ENCODE peak calls at places on chromosomes 11 and 22, in nine cellular contexts. One of them, this sample, is unnamed.

GRCh38 chr11:74449369-74449931 is 17.9 kb downstream of the KCNE3 start:
- DNase-seq in kidney: no peak
- DNase-seq in H7: peak; percentile 55
- DNase-seq in HFF-Myc: peak; percentile 77
- DNase-seq in cardiac muscle cell: peak; percentile 89
- DNase-seq in A673: peak; percentile 96
- DNase-seq in heart right ventricle: no peak
- DNase-seq in GM12864: peak; percentile 36
- DNase-seq in AG09309: peak; percentile 58
- DNase-seq in this sample: peak; percentile 68

GRCh38 chr11:74443071-74443864 is 24.1 kb downstream of the KCNE3 start:
- DNase-seq in kidney: no peak
- DNase-seq in H7: no peak
- DNase-seq in GM12864: no peak
- DNase-seq in A673: peak; percentile 61
- DNase-seq in heart right ventricle: no peak
- DNase-seq in cardiac muscle cell: peak; percentile 21
- DNase-seq in HFF-Myc: no peak
- DNase-seq in AG09309: no peak
- DNase-seq in this sample: no peak

GRCh38 chr22:17230239-17230638 is 11.0 kb upstream of the ADA2 start:
- DNase-seq in GM12864: no peak
- DNase-seq in AG09309: no peak
- DNase-seq in H7: no peak
- DNase-seq in heart right ventricle: no peak
- DNase-seq in HFF-Myc: no peak
- DNase-seq in cardiac muscle cell: no peak
- DNase-seq in A673: no peak
- DNase-seq in kidney: peak; percentile 24
- DNase-seq in this sample: no peak

GRCh38 chr11:8732276-8732675 is 49.7 kb downstream of the RPL27A start:
- DNase-seq in GM12864: peak; percentile 26
- DNase-seq in heart right ventricle: no peak
- DNase-seq in H7: no peak
- DNase-seq in cardiac muscle cell: no peak
- DNase-seq in AG09309: no peak
- DNase-seq in kidney: no peak
- DNase-seq in HFF-Myc: no peak
- DNase-seq in A673: no peak
- DNase-seq in this sample: peak; percentile 74

GRCh38 chr11:112196519-112197087 is 21.3 kb downstream of the BCO2 start:
- DNase-seq in H7: no peak
- DNase-seq in cardiac muscle cell: no peak
- DNase-seq in heart right ventricle: no peak
- DNase-seq in kidney: no peak
- DNase-seq in GM12864: no peak
- DNase-seq in A673: peak; percentile 11
- DNase-seq in HFF-Myc: no peak
- DNase-seq in AG09309: no peak
- DNase-seq in this sample: no peak

GRCh38 chr11:128503231-128503991 is 83.9 kb downstream of the ETS1 start:
- DNase-seq in heart right ventricle: no peak
- DNase-seq in kidney: no peak
- DNase-seq in HFF-Myc: peak; percentile 99
- DNase-seq in GM12864: no peak
- DNase-seq in A673: peak; percentile 32
- DNase-seq in AG09309: peak; percentile 88
- DNase-seq in cardiac muscle cell: no peak
- DNase-seq in H7: no peak
- DNase-seq in this sample: no peak

GRCh38 chr22:40746428-40747220 is 67.3 kb downstream of the MCHR1 start:
- DNase-seq in GM12864: no peak
- DNase-seq in AG09309: no peak
- DNase-seq in A673: no peak
- DNase-seq in cardiac muscle cell: no peak
- DNase-seq in H7: no peak
- DNase-seq in heart right ventricle: no peak
- DNase-seq in kidney: no peak
- DNase-seq in HFF-Myc: no peak
- DNase-seq in this sample: no peak

GRCh38 chr11:131661137-131661536 is 290.7 kb downstream of the NTM start:
- DNase-seq in H7: no peak
- DNase-seq in kidney: no peak
- DNase-seq in GM12864: no peak
- DNase-seq in cardiac muscle cell: no peak
- DNase-seq in HFF-Myc: no peak
- DNase-seq in heart right ventricle: no peak
- DNase-seq in AG09309: no peak
- DNase-seq in A673: no peak
- DNase-seq in this sample: no peak

GRCh38 chr11:75403037-75403436 is 3.7 kb downstream of the RPS3 start:
- DNase-seq in kidney: no peak
- DNase-seq in HFF-Myc: no peak
- DNase-seq in GM12864: no peak
- DNase-seq in heart right ventricle: no peak
- DNase-seq in H7: no peak
- DNase-seq in cardiac muscle cell: no peak
- DNase-seq in AG09309: no peak
- DNase-seq in A673: no peak
- DNase-seq in this sample: no peak

GRCh38 chr11:78666675-78667129 is 92.0 kb upstream of the NARS2 start:
- DNase-seq in cardiac muscle cell: no peak
- DNase-seq in H7: no peak
- DNase-seq in heart right ventricle: no peak
- DNase-seq in GM12864: no peak
- DNase-seq in AG09309: peak; percentile 34
- DNase-seq in HFF-Myc: no peak
- DNase-seq in kidney: no peak
- DNase-seq in A673: no peak
- DNase-seq in this sample: no peak

GRCh38 chr11:33893711-33894401 is 2.0 kb upstream of the LMO2 start:
- DNase-seq in kidney: no peak
- DNase-seq in HFF-Myc: no peak
- DNase-seq in AG09309: no peak
- DNase-seq in H7: no peak
- DNase-seq in A673: no peak
- DNase-seq in GM12864: peak; percentile 93
- DNase-seq in heart right ventricle: no peak
- DNase-seq in cardiac muscle cell: no peak
- DNase-seq in this sample: peak; percentile 91

GRCh38 chr22:28241637-28242290 is 322.7 kb upstream of the PITPNB start:
- DNase-seq in cardiac muscle cell: no peak
- DNase-seq in kidney: no peak
- DNase-seq in H7: no peak
- DNase-seq in heart right ventricle: no peak
- DNase-seq in HFF-Myc: no peak
- DNase-seq in A673: no peak
- DNase-seq in AG09309: no peak
- DNase-seq in GM12864: no peak
- DNase-seq in this sample: no peak

GRCh38 chr11:78228467-78228866 is 39.7 kb downstream of the USP35 start:
- DNase-seq in GM12864: peak; percentile 54
- DNase-seq in kidney: no peak
- DNase-seq in cardiac muscle cell: peak; percentile 66
- DNase-seq in AG09309: no peak
- DNase-seq in heart right ventricle: no peak
- DNase-seq in HFF-Myc: peak; percentile 25
- DNase-seq in H7: peak; percentile 80
- DNase-seq in A673: peak; percentile 74
- DNase-seq in this sample: peak; percentile 80

GRCh38 chr22:23750744-23751440 is at the start of gene ZNF70:
- DNase-seq in heart right ventricle: peak; percentile 86
- DNase-seq in kidney: peak; percentile 97
- DNase-seq in cardiac muscle cell: peak; percentile 94
- DNase-seq in GM12864: peak; percentile 46
- DNase-seq in H7: peak; percentile 99
- DNase-seq in A673: peak; percentile 93
- DNase-seq in AG09309: peak; percentile 10
- DNase-seq in HFF-Myc: no peak
- DNase-seq in this sample: peak; percentile 93

GRCh38 chr11:64655901-64656601 is 65.0 kb downstream of the SLC22A12 start:
- DNase-seq in cardiac muscle cell: no peak
- DNase-seq in HFF-Myc: no peak
- DNase-seq in H7: no peak
- DNase-seq in AG09309: peak; percentile 33
- DNase-seq in kidney: peak; percentile 46
- DNase-seq in GM12864: no peak
- DNase-seq in A673: no peak
- DNase-seq in heart right ventricle: no peak
- DNase-seq in this sample: no peak

GRCh38 chr22:22037740-22038139 is 55.2 kb upstream of the TOP3B start:
- DNase-seq in A673: peak; percentile 65
- DNase-seq in GM12864: no peak
- DNase-seq in HFF-Myc: no peak
- DNase-seq in kidney: no peak
- DNase-seq in heart right ventricle: no peak
- DNase-seq in cardiac muscle cell: no peak
- DNase-seq in H7: no peak
- DNase-seq in AG09309: no peak
- DNase-seq in this sample: no peak

GRCh38 chr11:122634507-122634906 is 21.0 kb upstream of the UBASH3B start:
- DNase-seq in GM12864: no peak
- DNase-seq in AG09309: no peak
- DNase-seq in kidney: peak; percentile 77
- DNase-seq in heart right ventricle: no peak
- DNase-seq in H7: peak; percentile 47
- DNase-seq in A673: no peak
- DNase-seq in HFF-Myc: peak; percentile 83
- DNase-seq in cardiac muscle cell: no peak
- DNase-seq in this sample: no peak

GRCh38 chr11:12426176-12426575 is 48.8 kb downstream of the PARVA start:
- DNase-seq in GM12864: no peak
- DNase-seq in A673: no peak
- DNase-seq in kidney: no peak
- DNase-seq in H7: no peak
- DNase-seq in AG09309: no peak
- DNase-seq in HFF-Myc: no peak
- DNase-seq in heart right ventricle: no peak
- DNase-seq in cardiac muscle cell: no peak
- DNase-seq in this sample: no peak

GRCh38 chr11:48087974-48088681 is 107.8 kb downstream of the PTPRJ start:
- DNase-seq in heart right ventricle: peak; percentile 30
- DNase-seq in cardiac muscle cell: no peak
- DNase-seq in kidney: peak; percentile 81
- DNase-seq in A673: no peak
- DNase-seq in HFF-Myc: no peak
- DNase-seq in AG09309: no peak
- DNase-seq in H7: no peak
- DNase-seq in GM12864: no peak
- DNase-seq in this sample: no peak

GRCh38 chr22:25698461-25698860 is 43.5 kb upstream of the MYO18B start:
- DNase-seq in kidney: peak; percentile 18
- DNase-seq in heart right ventricle: no peak
- DNase-seq in GM12864: no peak
- DNase-seq in H7: no peak
- DNase-seq in cardiac muscle cell: no peak
- DNase-seq in AG09309: no peak
- DNase-seq in HFF-Myc: no peak
- DNase-seq in A673: no peak
- DNase-seq in this sample: no peak

GRCh38 chr22:25697978-25698377 is 44.0 kb upstream of the MYO18B start:
- DNase-seq in cardiac muscle cell: no peak
- DNase-seq in AG09309: no peak
- DNase-seq in A673: no peak
- DNase-seq in GM12864: no peak
- DNase-seq in heart right ventricle: no peak
- DNase-seq in kidney: no peak
- DNase-seq in H7: no peak
- DNase-seq in HFF-Myc: no peak
- DNase-seq in this sample: no peak

GRCh38 chr22:25698986-25699385 is 43.0 kb upstream of the MYO18B start:
- DNase-seq in AG09309: no peak
- DNase-seq in GM12864: no peak
- DNase-seq in HFF-Myc: no peak
- DNase-seq in heart right ventricle: no peak
- DNase-seq in A673: no peak
- DNase-seq in H7: no peak
- DNase-seq in kidney: peak; percentile 26
- DNase-seq in cardiac muscle cell: no peak
- DNase-seq in this sample: no peak

GRCh38 chr22:25694167-25694907 is 47.7 kb upstream of the MYO18B start:
- DNase-seq in heart right ventricle: no peak
- DNase-seq in AG09309: no peak
- DNase-seq in HFF-Myc: no peak
- DNase-seq in A673: no peak
- DNase-seq in cardiac muscle cell: no peak
- DNase-seq in GM12864: no peak
- DNase-seq in kidney: no peak
- DNase-seq in H7: no peak
- DNase-seq in this sample: no peak

GRCh38 chr22:25696763-25697710 is 45.0 kb upstream of the MYO18B start:
- DNase-seq in kidney: no peak
- DNase-seq in AG09309: no peak
- DNase-seq in HFF-Myc: no peak
- DNase-seq in cardiac muscle cell: no peak
- DNase-seq in GM12864: no peak
- DNase-seq in A673: no peak
- DNase-seq in heart right ventricle: no peak
- DNase-seq in H7: no peak
- DNase-seq in this sample: no peak
- H3K4me3 ChIP-seq in kidney: no peak overlapping the region
- H3K4me3 ChIP-seq in AG09309: no peak overlapping the region
- H3K4me3 ChIP-seq in HFF-Myc: no peak overlapping the region
- H3K4me3 ChIP-seq in cardiac muscle cell: no peak overlapping the region
- H3K4me3 ChIP-seq in GM12864: no peak overlapping the region
- H3K4me3 ChIP-seq in A673: no peak overlapping the region
- H3K4me3 ChIP-seq in heart right ventricle: no peak overlapping the region
- H3K4me3 ChIP-seq in H7: no peak overlapping the region
- H3K4me3 ChIP-seq in this sample: no peak overlapping the region

GRCh38 chr22:33918676-33919590 is 1.3 kb downstream of the LARGE1 start:
- DNase-seq in HFF-Myc: no peak
- DNase-seq in H7: no peak
- DNase-seq in GM12864: no peak
- DNase-seq in kidney: no peak
- DNase-seq in AG09309: no peak
- DNase-seq in heart right ventricle: no peak
- DNase-seq in cardiac muscle cell: no peak
- DNase-seq in A673: no peak
- DNase-seq in this sample: no peak
- H3K4me3 ChIP-seq in HFF-Myc: peak overlapping the region; percentile 66
- H3K4me3 ChIP-seq in H7: peak overlapping the region; percentile 81
- H3K4me3 ChIP-seq in GM12864: peak overlapping the region; percentile 94
- H3K4me3 ChIP-seq in kidney: peak overlapping the region; percentile 66
- H3K4me3 ChIP-seq in AG09309: peak overlapping the region; percentile 58
- H3K4me3 ChIP-seq in heart right ventricle: peak overlapping the region; percentile 94
- H3K4me3 ChIP-seq in cardiac muscle cell: peak overlapping the region; percentile 94
- H3K4me3 ChIP-seq in A673: no peak overlapping the region
- H3K4me3 ChIP-seq in this sample: peak overlapping the region; percentile 89

GRCh38 chr22:38327805-38328204 is 10.6 kb upstream of the CSNK1E start:
- DNase-seq in GM12864: no peak
- DNase-seq in AG09309: peak; percentile 45
- DNase-seq in HFF-Myc: no peak
- DNase-seq in heart right ventricle: no peak
- DNase-seq in kidney: no peak
- DNase-seq in cardiac muscle cell: no peak
- DNase-seq in H7: no peak
- DNase-seq in A673: peak; percentile 30
- DNase-seq in this sample: no peak
- H3K4me3 ChIP-seq in GM12864: no peak overlapping the region
- H3K4me3 ChIP-seq in AG09309: peak overlapping the region; percentile 12
- H3K4me3 ChIP-seq in HFF-Myc: no peak overlapping the region
- H3K4me3 ChIP-seq in heart right ventricle: no peak overlapping the region
- H3K4me3 ChIP-seq in kidney: no peak overlapping the region
- H3K4me3 ChIP-seq in cardiac muscle cell: no peak overlapping the region
- H3K4me3 ChIP-seq in H7: no peak overlapping the region
- H3K4me3 ChIP-seq in A673: no peak overlapping the region
- H3K4me3 ChIP-seq in this sample: no peak overlapping the region

GRCh38 chr11:57482782-57483569 is 22.6 kb downstream of the RTN4RL2 start:
- DNase-seq in GM12864: no peak
- DNase-seq in AG09309: no peak
- DNase-seq in heart right ventricle: peak; percentile 46
- DNase-seq in H7: peak; percentile 96
- DNase-seq in HFF-Myc: no peak
- DNase-seq in A673: peak; percentile 76
- DNase-seq in kidney: peak; percentile 79
- DNase-seq in cardiac muscle cell: peak; percentile 74
- DNase-seq in this sample: peak; percentile 64
- H3K4me3 ChIP-seq in GM12864: no peak overlapping the region
- H3K4me3 ChIP-seq in AG09309: peak overlapping the region; percentile 43
- H3K4me3 ChIP-seq in heart right ventricle: peak overlapping the region; percentile 40
- H3K4me3 ChIP-seq in H7: peak overlapping the region; percentile 61
- H3K4me3 ChIP-seq in HFF-Myc: peak overlapping the region; percentile 35
- H3K4me3 ChIP-seq in A673: peak overlapping the region; percentile 61
- H3K4me3 ChIP-seq in kidney: no peak overlapping the region
- H3K4me3 ChIP-seq in cardiac muscle cell: peak overlapping the region; percentile 41
- H3K4me3 ChIP-seq in this sample: no peak overlapping the region